ENCODE peak calls at places on chromosomes 4 and X, in four cellular contexts. One of them, this sample, is unnamed. For H3K4me1, the result is how much of the 10 kb centered on the place peaks cover.

GRCh38 chrX:135437867-135438733 is 16.4 kb downstream of the SMIM10L2A start:
- DNase-seq in transverse colon: no peak
- DNase-seq in breast epithelium: no peak
- DNase-seq in heart left ventricle: no peak
- DNase-seq in this sample: peak

GRCh38 chr4:174265917-174266316 is 17.6 kb downstream of the FBXO8 start:
- DNase-seq in transverse colon: no peak
- DNase-seq in breast epithelium: no peak
- DNase-seq in heart left ventricle: no peak
- DNase-seq in this sample: no peak

GRCh38 chr4:59960143-59960542 is 1240.0 kb upstream of the ADGRL3 start:
- DNase-seq in transverse colon: no peak
- DNase-seq in breast epithelium: no peak
- DNase-seq in heart left ventricle: peak
- DNase-seq in this sample: no peak

GRCh38 chr4:164467493-164467892 is 286.4 kb upstream of the SMIM31 start:
- DNase-seq in transverse colon: no peak
- DNase-seq in breast epithelium: no peak
- DNase-seq in heart left ventricle: no peak
- DNase-seq in this sample: no peak

GRCh38 chr4:77209012-77209411 is 52.0 kb downstream of the CCNG2 start:
- DNase-seq in transverse colon: no peak
- DNase-seq in breast epithelium: no peak
- DNase-seq in heart left ventricle: no peak
- DNase-seq in this sample: no peak

GRCh38 chr4:166501941-166502382 is 628.9 kb downstream of the TLL1 start:
- DNase-seq in transverse colon: no peak
- DNase-seq in breast epithelium: no peak
- DNase-seq in heart left ventricle: no peak
- DNase-seq in this sample: peak

GRCh38 chrX:1465261-1466231 is 12.8 kb upstream of the ASMTL start:
- DNase-seq in transverse colon: no peak
- DNase-seq in breast epithelium: no peak
- DNase-seq in heart left ventricle: no peak
- DNase-seq in this sample: no peak

GRCh38 chr4:174663254-174663653 is 141.0 kb upstream of the HPGD start:
- DNase-seq in transverse colon: no peak
- DNase-seq in breast epithelium: no peak
- DNase-seq in heart left ventricle: no peak
- DNase-seq in this sample: no peak

GRCh38 chrX:1466232-1466661 is 13.5 kb upstream of the ASMTL start:
- DNase-seq in transverse colon: no peak
- DNase-seq in breast epithelium: no peak
- DNase-seq in heart left ventricle: no peak
- DNase-seq in this sample: no peak

DNA sequence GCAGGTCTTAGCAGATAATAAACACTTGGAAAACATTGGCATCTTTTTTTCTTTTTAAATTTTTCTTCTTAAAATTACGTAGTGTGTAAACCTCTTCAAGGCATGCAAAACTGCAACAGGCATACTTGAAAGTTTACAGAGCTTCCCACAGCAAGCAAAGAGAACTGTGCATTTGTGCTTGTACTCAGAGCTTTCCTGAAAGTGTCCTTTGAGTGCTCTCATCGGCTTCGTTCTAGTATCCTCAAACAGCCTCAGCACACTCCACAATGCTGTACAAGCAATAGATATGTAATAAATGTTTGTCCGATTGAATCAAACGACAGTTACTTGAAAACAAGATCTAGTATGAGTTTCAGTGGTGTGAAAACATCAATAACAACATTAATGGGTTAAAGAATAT is 227.5 kb downstream of the PAPSS1 start:
- DNase-seq in transverse colon: no peak
- DNase-seq in breast epithelium: no peak
- DNase-seq in heart left ventricle: no peak
- DNase-seq in this sample: no peak
- TF ChIP-seq POLR2A in transverse colon: no peak
- TF ChIP-seq POLR2A in breast epithelium: no peak
- TF ChIP-seq POLR2A in heart left ventricle: no peak
- TF ChIP-seq POLR2A in this sample: no peak

GRCh38 chr4:169059294-169060201 is 49.5 kb upstream of the CBR4 start:
- DNase-seq in transverse colon: no peak
- DNase-seq in breast epithelium: no peak
- DNase-seq in heart left ventricle: peak
- DNase-seq in this sample: no peak

GRCh38 chr4:169060396-169061081 is 50.5 kb upstream of the CBR4 start:
- DNase-seq in transverse colon: no peak
- DNase-seq in breast epithelium: no peak
- DNase-seq in heart left ventricle: no peak
- DNase-seq in this sample: no peak

GRCh38 chr4:169063441-169063840 is 53.4 kb upstream of the CBR4 start:
- DNase-seq in transverse colon: no peak
- DNase-seq in breast epithelium: no peak
- DNase-seq in heart left ventricle: no peak
- DNase-seq in this sample: no peak

GRCh38 chr4:169064281-169064680 is 54.2 kb upstream of the CBR4 start:
- DNase-seq in transverse colon: no peak
- DNase-seq in breast epithelium: no peak
- DNase-seq in heart left ventricle: no peak
- DNase-seq in this sample: no peak

DNA sequence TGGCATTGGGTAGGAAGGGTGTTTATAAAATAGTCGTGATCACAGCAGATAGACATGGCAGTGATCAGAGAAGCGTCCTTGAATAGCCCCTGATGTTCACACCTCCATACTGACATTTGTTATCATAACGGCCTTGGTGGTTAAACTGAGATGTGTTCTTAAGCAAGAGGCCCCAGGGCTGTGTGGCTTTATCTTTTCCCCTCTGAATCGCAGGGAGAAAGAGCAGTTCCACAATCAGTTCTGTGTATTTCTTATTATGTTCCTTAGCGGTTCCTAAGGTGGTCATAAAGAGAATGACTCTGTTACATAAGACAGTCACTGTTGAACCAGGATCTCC is 52.8 kb upstream of the CBR4 start:
- DNase-seq in transverse colon: no peak
- DNase-seq in breast epithelium: no peak
- DNase-seq in heart left ventricle: no peak
- DNase-seq in this sample: no peak
- H3K4me1 ChIP-seq in transverse colon: under half
- H3K4me1 ChIP-seq in breast epithelium: under half
- H3K4me1 ChIP-seq in heart left ventricle: under half
- H3K4me1 ChIP-seq in this sample: under half

DNA sequence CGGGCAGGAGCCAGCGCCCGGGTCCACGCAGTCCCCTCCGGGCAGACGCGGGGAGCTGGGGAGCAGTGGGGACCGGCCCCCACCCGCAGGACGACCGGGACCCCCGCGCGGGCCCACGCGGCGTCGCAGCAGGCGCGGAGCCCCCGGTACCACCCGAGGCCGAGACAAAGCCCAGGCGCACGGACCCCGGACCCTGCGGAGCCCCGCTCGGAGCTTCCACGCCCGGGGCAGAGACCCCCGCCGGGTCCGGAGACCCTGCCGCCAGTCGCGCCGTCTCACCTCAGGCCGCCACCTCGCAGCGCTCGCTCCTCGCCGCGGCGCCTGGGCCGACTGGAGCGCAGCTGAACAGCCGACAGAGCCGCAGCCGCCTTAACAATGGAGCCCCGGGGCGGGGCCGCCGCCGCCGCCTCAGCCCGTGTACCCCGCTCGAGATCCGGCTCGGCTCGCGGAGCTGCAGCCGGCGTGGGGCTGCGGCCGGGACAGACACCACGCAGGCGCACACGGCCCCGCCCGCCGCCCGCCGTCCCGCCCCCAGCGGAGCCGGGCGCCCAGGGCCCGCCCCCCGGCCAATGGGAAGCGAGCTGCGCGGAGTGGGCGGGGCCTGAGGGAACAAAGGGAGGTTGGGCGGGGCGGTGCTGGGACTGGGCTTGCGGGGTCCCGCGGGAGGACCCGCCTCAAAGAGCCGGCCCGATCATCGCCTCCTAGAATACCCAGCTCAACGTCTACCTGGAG is at the start of gene AFAP1:
- DNase-seq in transverse colon: peak
- DNase-seq in breast epithelium: peak
- DNase-seq in heart left ventricle: peak
- DNase-seq in this sample: peak
- TF ChIP-seq POLR2A in transverse colon: peak
- TF ChIP-seq POLR2A in breast epithelium: no peak
- TF ChIP-seq POLR2A in heart left ventricle: no peak
- TF ChIP-seq POLR2A in this sample: peak

GRCh38 chr4:24573582-24573981 is 10.8 kb downstream of the DHX15 start:
- DNase-seq in transverse colon: no peak
- DNase-seq in breast epithelium: no peak
- DNase-seq in heart left ventricle: no peak
- DNase-seq in this sample: no peak
- H3K4me1 ChIP-seq in transverse colon: under half
- H3K4me1 ChIP-seq in breast epithelium: under half
- H3K4me1 ChIP-seq in heart left ventricle: under half
- H3K4me1 ChIP-seq in this sample: under half

GRCh38 chrX:94871640-94872039 is 1197.6 kb downstream of the FAM133A start:
- DNase-seq in transverse colon: no peak
- DNase-seq in breast epithelium: no peak
- DNase-seq in heart left ventricle: no peak
- DNase-seq in this sample: no peak
- TF ChIP-seq POLR2A in transverse colon: no peak
- TF ChIP-seq POLR2A in breast epithelium: no peak
- TF ChIP-seq POLR2A in heart left ventricle: no peak
- TF ChIP-seq POLR2A in this sample: no peak

DNA sequence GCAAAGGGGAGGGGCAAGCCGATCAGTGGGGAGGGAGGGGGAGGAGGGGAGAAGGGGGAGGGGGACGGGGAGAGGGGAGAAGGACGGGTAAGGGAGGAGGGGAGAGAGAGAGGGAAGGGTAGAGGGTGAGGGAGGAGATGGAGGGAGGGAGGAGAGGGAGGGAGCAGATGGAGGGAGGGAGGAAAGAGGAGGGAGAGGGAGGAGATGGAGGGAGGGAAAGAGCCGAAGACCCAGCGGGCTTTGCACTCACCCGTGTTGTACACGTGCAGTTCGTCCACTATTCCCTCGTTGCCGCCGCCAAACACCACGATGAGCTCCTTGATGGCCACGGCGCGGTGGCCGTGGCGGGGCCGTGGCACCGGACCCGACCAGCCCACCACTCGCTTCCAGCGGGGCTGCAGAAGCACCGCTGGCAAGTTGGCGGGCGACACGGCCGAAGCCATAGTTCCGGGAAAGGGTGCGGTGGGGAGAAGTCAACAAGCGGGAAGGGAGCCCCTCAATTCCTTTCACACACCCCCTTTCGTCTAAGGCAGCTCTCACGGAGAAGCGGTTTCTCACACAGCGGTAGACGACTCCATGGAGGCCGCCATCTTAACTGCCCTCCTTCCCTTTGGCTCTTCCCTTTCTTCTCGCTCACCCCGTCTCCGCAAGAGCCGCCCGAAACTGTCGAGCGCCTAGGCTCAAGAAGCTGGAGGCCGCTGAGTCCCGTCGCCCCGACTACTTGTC is 1.1 kb downstream of the HCFC1 start:
- DNase-seq in transverse colon: no peak
- DNase-seq in breast epithelium: no peak
- DNase-seq in heart left ventricle: peak
- DNase-seq in this sample: no peak
- H3K4me1 ChIP-seq in transverse colon: half or more
- H3K4me1 ChIP-seq in breast epithelium: under half
- H3K4me1 ChIP-seq in heart left ventricle: under half
- H3K4me1 ChIP-seq in this sample: half or more

GRCh38 chr4:105248613-105249012 is 101.9 kb downstream of the TET2 start:
- DNase-seq in transverse colon: no peak
- DNase-seq in breast epithelium: no peak
- DNase-seq in heart left ventricle: no peak
- DNase-seq in this sample: no peak

GRCh38 chr4:105241456-105241855 is 94.8 kb downstream of the TET2 start:
- DNase-seq in transverse colon: no peak
- DNase-seq in breast epithelium: no peak
- DNase-seq in heart left ventricle: peak
- DNase-seq in this sample: peak

GRCh38 chr4:105246712-105247111 is 100.0 kb downstream of the TET2 start:
- DNase-seq in transverse colon: no peak
- DNase-seq in breast epithelium: no peak
- DNase-seq in heart left ventricle: no peak
- DNase-seq in this sample: no peak

GRCh38 chr4:105240037-105240436 is 93.4 kb downstream of the TET2 start:
- DNase-seq in transverse colon: no peak
- DNase-seq in breast epithelium: no peak
- DNase-seq in heart left ventricle: no peak
- DNase-seq in this sample: no peak

DNA sequence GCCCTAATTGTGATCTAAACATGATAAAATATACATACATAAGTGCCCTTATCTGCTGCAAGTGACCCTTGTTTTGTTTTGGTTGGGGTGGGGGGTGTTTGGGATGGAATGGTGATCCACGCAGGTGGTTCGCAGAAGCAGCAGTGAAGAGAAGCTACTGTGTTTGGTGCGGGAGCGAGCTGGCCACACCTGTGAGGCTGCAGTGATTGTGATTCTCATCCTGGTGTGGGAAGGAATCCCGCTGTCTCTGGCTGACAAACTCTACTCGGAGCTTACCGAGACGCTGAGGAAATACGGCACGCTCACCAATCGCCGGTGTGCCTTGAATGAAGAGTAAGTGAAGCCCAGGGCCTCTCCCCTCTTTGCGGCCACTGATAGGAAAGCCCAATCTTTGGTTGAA is 96.8 kb downstream of the TET2 start:
- DNase-seq in transverse colon: no peak
- DNase-seq in breast epithelium: no peak
- DNase-seq in heart left ventricle: peak
- DNase-seq in this sample: no peak
- TF ChIP-seq POLR2A in transverse colon: no peak
- TF ChIP-seq POLR2A in breast epithelium: no peak
- TF ChIP-seq POLR2A in heart left ventricle: no peak
- TF ChIP-seq POLR2A in this sample: no peak

GRCh38 chr4:98645527-98645926 is 12.9 kb downstream of the TSPAN5 start:
- DNase-seq in transverse colon: no peak
- DNase-seq in breast epithelium: no peak
- DNase-seq in heart left ventricle: no peak
- DNase-seq in this sample: no peak

GRCh38 chr4:98643760-98644159 is 14.7 kb downstream of the TSPAN5 start:
- DNase-seq in transverse colon: no peak
- DNase-seq in breast epithelium: no peak
- DNase-seq in heart left ventricle: no peak
- DNase-seq in this sample: no peak

GRCh38 chr4:98641906-98642668 is 16.3 kb downstream of the TSPAN5 start:
- DNase-seq in transverse colon: no peak
- DNase-seq in breast epithelium: no peak
- DNase-seq in heart left ventricle: no peak
- DNase-seq in this sample: no peak

GRCh38 chr4:98641393-98641792 is 17.0 kb downstream of the TSPAN5 start:
- DNase-seq in transverse colon: no peak
- DNase-seq in breast epithelium: no peak
- DNase-seq in heart left ventricle: no peak
- DNase-seq in this sample: no peak

GRCh38 chr4:98642991-98643426 is 15.4 kb downstream of the TSPAN5 start:
- DNase-seq in transverse colon: no peak
- DNase-seq in breast epithelium: no peak
- DNase-seq in heart left ventricle: no peak
- DNase-seq in this sample: peak
- H3K4me1 ChIP-seq in transverse colon: under half
- H3K4me1 ChIP-seq in breast epithelium: under half
- H3K4me1 ChIP-seq in heart left ventricle: under half
- H3K4me1 ChIP-seq in this sample: under half

This sample was measured in body of pancreas.